ENCODE peak calls at places on chromosomes 13 and 19, in seven cellular contexts. O is GM10248, M is heart left ventricle, H is left lung, T is spleen, P is sigmoid colon, W is fibroblast of pulmonary artery. A is an unnamed sample.

GRCh38 chr19:17192751-17193150 is 22.4 kb upstream of the USE1 start:
- DNase-seq in O (no peak), M (no peak), H (peak; percentile 47), T (no peak), P (no peak), W (no peak), A (no peak)

GRCh38 chr13:113471844-113472243 is 18.6 kb upstream of the ADPRHL1 start:
- DNase-seq in O (no peak), M (no peak), H (no peak), T (no peak), P (no peak), W (no peak), A (no peak)

GRCh38 chr19:18340990-18341868 is 831 bp downstream of the PGPEP1 start:
- DNase-seq in O (peak; percentile 88), M (peak; percentile 66), H (peak; percentile 92), T (peak; percentile 93), P (peak; percentile 83), W (peak; percentile 34), A (peak; percentile 54)

GRCh38 chr13:107441279-107441678 is 774.1 kb downstream of the LIG4 start:
- DNase-seq in O (no peak), M (no peak), H (no peak), T (no peak), P (no peak), W (peak; percentile 39), A (no peak)

GRCh38 chr13:47908200-47908902 is 92.7 kb downstream of the SUCLA2 start:
- DNase-seq in O (no peak), M (no peak), H (no peak), T (no peak), P (no peak), W (peak; percentile 31), A (no peak)

GRCh38 chr13:34730966-34731365 is 211.1 kb upstream of the NBEA start:
- DNase-seq in O (no peak), M (no peak), H (no peak), T (no peak), P (no peak), W (no peak), A (no peak)

GRCh38 chr19:482186-483041 is 13.9 kb upstream of the MADCAM1 start:
- DNase-seq in O (no peak), M (peak; percentile 18), H (peak; percentile 29), T (peak; percentile 55), P (no peak), W (no peak), A (no peak)

GRCh38 chr19:7500811-7501450 is 12.1 kb upstream of the PEX11G start:
- DNase-seq in O (peak; percentile 41), M (no peak), H (peak; percentile 86), T (peak; percentile 87), P (no peak), W (no peak), A (peak; percentile 88)

GRCh38 chr13:78806457-78806856 is 147.5 kb upstream of the OBI1 start:
- DNase-seq in O (no peak), M (no peak), H (no peak), T (no peak), P (no peak), W (no peak), A (no peak)

GRCh38 chr19:35066691-35067563 is 25.4 kb downstream of the HPN start:
- DNase-seq in O (peak; percentile 93), M (peak; percentile 89), H (peak; percentile 93), T (peak; percentile 96), P (peak; percentile 89), W (peak; percentile 84), A (peak; percentile 95)

GRCh38 chr13:112781881-112782361 is 92.1 kb downstream of the ATP11A start:
- DNase-seq in O (no peak), M (peak; percentile 84), H (peak; percentile 83), T (no peak), P (peak; percentile 78), W (peak; percentile 10), A (no peak)

GRCh38 chr19:5229778-5230165 is 110.8 kb downstream of the PTPRS start:
- DNase-seq in O (no peak), M (no peak), H (no peak), T (no peak), P (no peak), W (no peak), A (no peak)
- TF ChIP-seq CTCF in O (no peak), M (no peak), H (no peak), T (no peak), P (no peak), W (no peak), A (no peak)

GRCh38 chr13:37640499-37640898 is 41.9 kb upstream of the POSTN start:
- DNase-seq in O (no peak), M (no peak), H (no peak), T (no peak), P (no peak), W (peak; percentile 91), A (no peak)
- TF ChIP-seq CTCF in O (no peak), M (peak; percentile 16), H (no peak), T (no peak), P (peak; percentile 52), W (peak; percentile 82), A (peak; percentile 51)

GRCh38 chr19:32863841-32864240 is 5.7 kb downstream of the SLC7A9 start:
- DNase-seq in O (no peak), M (no peak), H (peak; percentile 68), T (peak; percentile 63), P (no peak), W (no peak), A (no peak)
- TF ChIP-seq CTCF in O (no peak), M (no peak), H (no peak), T (no peak), P (no peak), W (no peak), A (no peak)

GRCh38 chr19:46019270-46019669 is 3.6 kb downstream of the PGLYRP1 start:
- DNase-seq in O (no peak), M (no peak), H (peak; percentile 57), T (no peak), P (peak; percentile 52), W (no peak), A (no peak)

GRCh38 chr19:46017095-46017429 is 5.8 kb downstream of the PGLYRP1 start:
- DNase-seq in O (no peak), M (no peak), H (no peak), T (no peak), P (peak; percentile 64), W (no peak), A (no peak)

GRCh38 chr19:46016426-46017094 is 6.3 kb downstream of the PGLYRP1 start:
- DNase-seq in O (peak; percentile 93), M (peak; percentile 79), H (peak; percentile 95), T (peak; percentile 95), P (peak; percentile 87), W (peak; percentile 81), A (peak; percentile 92)

GRCh38 chr19:46018729-46019251 is 4.1 kb downstream of the PGLYRP1 start:
- DNase-seq in O (no peak), M (no peak), H (no peak), T (no peak), P (peak; percentile 60), W (no peak), A (no peak)

GRCh38 chr19:46017874-46018675 is 4.8 kb downstream of the PGLYRP1 start:
- DNase-seq in O (no peak), M (no peak), H (no peak), T (no peak), P (peak; percentile 61), W (no peak), A (no peak)
- TF ChIP-seq CTCF in O (no peak), M (no peak), H (no peak), T (no peak), P (no peak), W (no peak), A (no peak)

GRCh38 chr13:57627663-57628062 is 3.9 kb upstream of the PCDH17 start:
- DNase-seq in O (no peak), M (no peak), H (no peak), T (no peak), P (no peak), W (peak; percentile 51), A (no peak)
- TF ChIP-seq CTCF in O (peak; percentile 32), M (peak; percentile 71), H (peak; percentile 63), T (peak; percentile 57), P (peak; percentile 58), W (peak; percentile 66), A (peak; percentile 97)

GRCh38 chr13:44967656-44968451 is 21.4 kb downstream of the NUFIP1 start:
- DNase-seq in O (no peak), M (no peak), H (no peak), T (no peak), P (no peak), W (peak; percentile 63), A (no peak)
- TF ChIP-seq CTCF in O (no peak), M (no peak), H (no peak), T (no peak), P (peak; percentile 18), W (peak; percentile 56), A (no peak)

DNA sequence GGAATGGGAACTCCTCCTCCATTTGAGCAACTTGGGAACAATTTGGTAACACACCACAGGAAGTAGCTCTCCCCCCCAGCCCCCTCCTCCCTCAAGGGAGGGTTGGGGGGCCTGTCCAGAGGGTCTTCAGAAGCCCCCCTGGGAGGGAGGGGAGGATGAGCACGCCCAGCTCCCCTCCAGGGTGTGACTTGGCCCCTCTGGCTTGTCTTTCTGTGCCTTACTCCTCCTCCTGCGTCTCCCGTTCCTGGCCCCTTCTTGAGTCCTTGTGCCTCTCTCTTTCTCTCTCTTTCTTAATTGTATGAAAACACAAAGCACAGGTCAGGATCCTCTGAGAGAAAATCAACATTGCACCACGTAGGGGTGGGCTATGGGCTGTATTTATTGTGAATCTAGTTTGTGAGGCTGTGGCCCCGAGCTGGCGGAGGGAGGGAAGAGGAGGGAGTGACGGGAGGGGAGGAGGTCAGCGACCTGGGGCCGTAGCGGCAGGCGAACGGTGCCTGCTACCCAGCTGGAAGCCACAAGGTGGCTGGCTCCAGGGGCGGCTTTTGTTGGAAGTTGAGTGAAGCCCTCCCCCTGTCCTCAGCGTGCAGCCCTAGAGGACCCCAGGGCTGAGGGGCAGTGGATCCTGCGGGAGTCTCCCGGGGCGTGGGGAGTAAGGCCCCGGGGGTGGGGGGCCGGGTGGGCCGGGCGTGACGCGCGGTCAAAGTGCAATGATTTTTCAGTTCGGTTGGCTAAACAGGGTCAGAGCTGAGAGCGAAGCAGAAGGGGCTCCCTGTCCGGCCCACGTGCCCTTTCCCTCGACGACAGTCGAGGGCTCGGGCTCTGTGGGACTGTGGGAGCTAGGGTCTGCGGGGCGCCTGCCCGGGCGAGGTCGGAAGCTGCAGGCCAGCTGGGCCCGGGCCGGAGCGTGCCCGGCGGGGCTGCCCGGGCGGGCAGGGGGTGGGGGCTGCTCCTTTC is 6.4 kb downstream of the LYL1 start:
- DNase-seq in O (no peak), M (peak; percentile 35), H (peak; percentile 88), T (peak; percentile 89), P (peak; percentile 77), W (no peak), A (peak; percentile 86)
- TF ChIP-seq CTCF in O (no peak), M (no peak), H (no peak), T (no peak), P (peak; percentile 18), W (peak; percentile 4), A (peak; percentile 61)

GRCh38 chr19:53808710-53809125 is 15.4 kb downstream of the NLRP12 start:
- DNase-seq in O (no peak), M (no peak), H (no peak), T (no peak), P (no peak), W (peak; percentile 74), A (no peak)
- TF ChIP-seq CTCF in O (no peak), M (peak; percentile 40), H (peak; percentile 31), T (no peak), P (no peak), W (peak; percentile 77), A (no peak)

A was measured in glutamatergic neuron.